ENCODE peak calls at places on chromosomes 16 and 17, in four cellular contexts. P is K562, E is A549, B is HepG2. U is an unnamed sample.

GRCh38 chr17:70808596-70808995 is 639.3 kb downstream of the KCNJ2 start:
- DNase-seq in P (no peak), E (peak), B (no peak), U (no peak)

GRCh38 chr16:1871974-1872635 is at the start of gene MEIOB:
- DNase-seq in P (peak), E (peak), B (no peak), U (peak)

GRCh38 chr17:75646626-75646968 is 13.4 kb downstream of the SMIM5 start:
- DNase-seq in P (no peak), E (no peak), B (no peak), U (no peak)

GRCh38 chr16:81937305-81938038 is 73.8 kb downstream of the SDR42E1 start:
- DNase-seq in P (no peak), E (no peak), B (no peak), U (no peak)

GRCh38 chr16:65672960-65673359 is 551.1 kb upstream of the CDH11 start:
- DNase-seq in P (peak), E (no peak), B (no peak), U (no peak)

GRCh38 chr17:18966831-18967624 is 15.1 kb downstream of the SLC5A10 start:
- DNase-seq in P (no peak), E (no peak), B (no peak), U (peak)

GRCh38 chr17:51372345-51373004 is 112.1 kb downstream of the UTP18 start:
- DNase-seq in P (peak), E (peak), B (peak), U (peak)

GRCh38 chr17:51245535-51245934 is 14.3 kb downstream of the MBTD1 start:
- DNase-seq in P (no peak), E (no peak), B (no peak), U (no peak)

GRCh38 chr16:68227183-68227793 is 8.6 kb downstream of the ESRP2 start:
- DNase-seq in P (peak), E (no peak), B (no peak), U (no peak)

GRCh38 chr17:44960654-44961053 is 7.4 kb downstream of the C1QL1 start:
- DNase-seq in P (no peak), E (no peak), B (no peak), U (no peak)

GRCh38 chr16:66360624-66361324 is 5.7 kb upstream of the CDH5 start:
- DNase-seq in P (no peak), E (no peak), B (no peak), U (no peak)

GRCh38 chr16:57823836-57824235 is 21.5 kb upstream of the KIFC3 start:
- DNase-seq in P (no peak), E (no peak), B (no peak), U (no peak)

GRCh38 chr17:45341389-45342158 is 24.8 kb upstream of the MAP3K14 start:
- DNase-seq in P (peak), E (peak), B (peak), U (peak)

GRCh38 chr17:75244133-75244866 is 17.1 kb downstream of the GGA3 start:
- DNase-seq in P (no peak), E (no peak), B (no peak), U (no peak)

GRCh38 chr16:56558024-56558747 is 6.7 kb upstream of the MT4 start:
- DNase-seq in P (no peak), E (peak), B (no peak), U (no peak)

GRCh38 chr17:21500064-21500463 is 123.9 kb downstream of the KCNJ12 start:
- DNase-seq in P (no peak), E (no peak), B (no peak), U (no peak)

GRCh38 chr16:72824761-72825160 is 223.2 kb downstream of the ZFHX3 start:
- DNase-seq in P (no peak), E (no peak), B (no peak), U (no peak)

GRCh38 chr17:41697122-41697962 is 8.7 kb downstream of the EIF1 start:
- DNase-seq in P (peak), E (no peak), B (no peak), U (no peak)

GRCh38 chr17:48059125-48059668 is 11.0 kb downstream of the NFE2L1 start:
- DNase-seq in P (no peak), E (no peak), B (no peak), U (no peak)

GRCh38 chr16:3951861-3952332 is 71.4 kb upstream of the CREBBP start:
- DNase-seq in P (no peak), E (no peak), B (no peak), U (no peak)

GRCh38 chr17:27315322-27315721 is 21.4 kb downstream of the WSB1 start:
- DNase-seq in P (no peak), E (no peak), B (no peak), U (no peak)

GRCh38 chr17:28325221-28325620 is 6.2 kb downstream of the TMEM97 start:
- DNase-seq in P (no peak), E (no peak), B (no peak), U (no peak)

GRCh38 chr17:75010683-75011406 is 1.6 kb upstream of the MRPL58 start:
- DNase-seq in P (peak), E (no peak), B (peak), U (peak)

GRCh38 chr16:72791786-72792185 is 256.1 kb downstream of the ZFHX3 start:
- DNase-seq in P (no peak), E (no peak), B (no peak), U (no peak)

GRCh38 chr17:16314189-16314588 is 39.1 kb downstream of the CENPV start:
- DNase-seq in P (no peak), E (no peak), B (no peak), U (no peak)

GRCh38 chr17:81712468-81713003 is 452 bp downstream of the SLC25A10 start:
- DNase-seq in P (peak), E (peak), B (peak), U (no peak)

GRCh38 chr16:82331974-82332750 is 162.1 kb upstream of the MPHOSPH6 start:
- DNase-seq in P (no peak), E (no peak), B (peak), U (no peak)

GRCh38 chr16:47858333-47859067 is 297.3 kb downstream of the ABCC12 start:
- DNase-seq in P (no peak), E (no peak), B (no peak), U (no peak)

GRCh38 chr16:87178177-87178863 is 138.9 kb downstream of the C16orf95 start:
- DNase-seq in P (no peak), E (no peak), B (no peak), U (no peak)

GRCh38 chr17:47839899-47840741 is 953 bp downstream of the SCRN2 start:
- DNase-seq in P (no peak), E (no peak), B (no peak), U (no peak)

GRCh38 chr17:49515196-49515770 is 20.2 kb downstream of the NGFR start:
- DNase-seq in P (peak), E (peak), B (peak), U (peak)

DNA sequence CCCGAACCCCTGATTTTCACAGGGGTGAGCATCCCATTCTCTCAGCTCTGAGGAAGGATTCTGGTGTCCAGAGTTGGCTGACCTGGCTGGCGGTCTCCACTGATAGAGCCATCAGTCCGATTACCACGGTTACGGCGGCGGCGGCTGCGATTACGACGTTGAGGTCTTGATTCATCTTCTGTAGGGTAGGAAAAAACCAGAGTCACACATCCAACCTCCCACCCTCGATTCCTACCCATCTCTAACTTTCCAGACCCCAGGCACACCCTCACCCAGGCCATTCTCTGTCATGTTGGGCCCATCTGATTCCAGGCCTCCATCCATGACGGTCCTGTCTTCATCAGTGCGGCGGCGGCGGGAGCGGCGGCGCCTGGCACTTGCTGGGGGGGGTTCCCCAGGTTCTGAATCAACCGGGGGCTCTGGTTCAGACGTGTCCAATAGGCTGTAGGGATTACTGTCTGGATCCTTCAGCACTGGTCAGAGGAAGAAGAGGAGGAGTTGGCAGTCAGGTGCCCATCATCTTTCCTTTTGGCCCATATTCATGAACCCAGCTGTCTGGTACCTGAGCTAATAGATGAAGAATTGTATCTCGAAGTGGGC is 2.6 kb upstream of the SOX15 start:
- DNase-seq in P (no peak), E (no peak), B (no peak), U (no peak)
- TF ChIP-seq NR3C1 in P (no peak), E (no peak), B (no peak), U (no peak)

DNA sequence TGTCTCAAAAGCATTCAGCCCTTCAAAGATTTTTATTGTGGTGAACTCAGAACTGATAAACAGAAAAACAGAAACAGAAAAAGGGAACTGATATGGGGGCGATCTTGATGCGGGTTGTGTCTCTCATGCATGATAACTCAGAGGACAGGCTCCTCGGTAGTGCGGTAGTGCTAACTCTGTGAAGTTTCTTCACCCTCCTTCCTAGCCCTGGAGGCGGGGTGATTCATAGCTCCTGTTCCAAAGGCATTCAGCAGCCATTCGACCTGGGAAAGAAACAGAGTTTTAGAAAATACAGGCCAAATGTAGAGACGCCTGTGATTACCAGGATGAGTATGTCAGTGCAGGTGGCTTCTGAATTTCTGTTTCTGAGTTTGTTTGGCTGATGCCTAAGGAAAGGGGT is 5.5 kb upstream of the MAF start:
- DNase-seq in P (no peak), E (peak), B (no peak), U (no peak)
- TF ChIP-seq NR3C1 in P (no peak), E (no peak), B (no peak), U (no peak)

DNA sequence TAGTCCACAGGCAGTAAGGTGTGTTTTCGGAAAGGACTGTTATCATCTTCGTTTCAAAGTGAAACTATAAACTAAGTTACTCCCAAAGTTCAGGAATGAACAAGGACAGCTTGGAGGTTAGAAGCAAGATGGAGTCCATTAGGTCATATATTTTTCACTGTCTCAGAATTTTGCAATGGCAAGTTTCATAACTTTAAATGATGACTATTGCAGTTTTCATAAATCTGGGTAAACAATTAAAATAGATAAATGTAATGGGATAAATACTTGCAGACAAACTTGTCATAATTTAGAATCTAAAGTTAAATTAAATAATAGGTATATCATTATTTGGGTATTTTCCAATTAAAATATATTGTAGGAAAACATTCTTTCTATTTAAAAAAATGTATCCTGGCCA is 14.7 kb upstream of the TRIM25 start:
- DNase-seq in P (no peak), E (no peak), B (no peak), U (no peak)
- TF ChIP-seq NR3C1 in P (no peak), E (no peak), B (no peak), U (no peak)

GRCh38 chr17:7590743-7591142 is 849 bp upstream of the SOX15 start:
- DNase-seq in P (no peak), E (peak), B (no peak), U (peak)
- TF ChIP-seq NR3C1 in P (no peak), E (no peak), B (no peak), U (no peak)

DNA sequence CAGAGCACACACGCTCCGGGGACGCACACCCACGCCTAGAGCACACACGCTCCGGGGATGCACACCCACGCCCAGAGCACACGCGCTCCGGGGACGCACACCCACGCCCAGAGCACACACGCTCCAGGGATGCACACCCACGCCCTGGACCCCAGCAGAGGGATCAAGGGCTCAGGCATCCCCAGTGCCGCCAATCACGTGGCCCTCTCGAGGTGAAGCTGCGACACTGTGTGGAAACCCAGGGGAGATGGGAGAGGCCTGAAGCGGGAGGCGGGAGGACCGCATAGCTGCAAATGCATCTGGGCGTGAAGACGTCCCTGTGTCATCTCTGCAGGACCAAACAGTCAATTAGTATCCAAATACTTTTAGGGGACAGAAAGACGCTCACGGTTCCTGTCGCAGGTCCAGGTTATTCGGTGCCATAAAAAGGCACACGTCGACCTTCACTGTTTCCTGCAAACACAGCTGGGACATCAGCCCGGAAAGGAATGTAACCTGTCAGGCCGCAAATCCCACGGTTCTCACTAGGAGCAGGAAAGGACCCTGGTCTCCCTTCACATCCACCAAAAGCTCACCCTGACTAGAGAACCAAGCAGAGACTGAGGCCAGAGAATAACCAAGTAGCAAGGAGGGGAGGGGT is 56.4 kb downstream of the TBC1D16 start:
- DNase-seq in P (no peak), E (no peak), B (no peak), U (peak)
- TF ChIP-seq NR3C1 in P (no peak), E (no peak), B (no peak), U (no peak)

U was measured in WTC11.